ENCODE peak calls at places on chromosomes 6 and 20, in eight cellular contexts. L is AG08396, G is COR-L47, A is mammary epithelial cell, B is astrocyte of the cerebellum, T is cardiac muscle cell, E is AG09309, M is NCI-H2171. Q is an unnamed sample.

GRCh38 chr6:52077961-52078613 is 9.3 kb downstream of the PKHD1 start:
- DNase-seq in L (no peak), G (no peak), A (no peak), B (no peak), T (no peak), E (no peak), M (no peak), Q (no peak)

GRCh38 chr20:64133951-64134407 is 26.6 kb upstream of the NPBWR2 start:
- DNase-seq in L (no peak), G (no peak), A (no peak), B (no peak), T (no peak), E (no peak), M (no peak), Q (peak)

GRCh38 chr6:116229287-116229913 is 24.5 kb downstream of the TSPYL4 start:
- DNase-seq in L (peak), G (no peak), A (no peak), B (peak), T (peak), E (peak), M (no peak), Q (peak)

GRCh38 chr6:156820089-156820798 is 43.1 kb downstream of the ARID1B start:
- DNase-seq in L (no peak), G (no peak), A (no peak), B (no peak), T (no peak), E (no peak), M (no peak), Q (no peak)

GRCh38 chr6:118537579-118537978 is 10.5 kb upstream of the PLN start:
- DNase-seq in L (no peak), G (no peak), A (no peak), B (no peak), T (peak), E (peak), M (no peak), Q (no peak)

GRCh38 chr6:6057442-6058053 is 50.8 kb upstream of the NRN1 start:
- DNase-seq in L (no peak), G (peak), A (peak), B (peak), T (peak), E (peak), M (no peak), Q (peak)

GRCh38 chr20:38751360-38751976 is 3.2 kb downstream of the ACTR5 start:
- DNase-seq in L (peak), G (peak), A (no peak), B (peak), T (peak), E (no peak), M (peak), Q (peak)

GRCh38 chr6:46963626-46964025 is 41.9 kb upstream of the ADGRF5 start:
- DNase-seq in L (no peak), G (no peak), A (no peak), B (no peak), T (peak), E (no peak), M (no peak), Q (no peak)

GRCh38 chr6:33118525-33119123 is 42.8 kb downstream of the HLA-DPB1 start:
- DNase-seq in L (peak), G (no peak), A (peak), B (peak), T (peak), E (peak), M (peak), Q (peak)

GRCh38 chr6:26351544-26351953 is 13.4 kb upstream of the BTN3A2 start:
- DNase-seq in L (peak), G (no peak), A (peak), B (peak), T (peak), E (peak), M (no peak), Q (no peak)

GRCh38 chr6:14877758-14878157 is 368.1 kb upstream of the JARID2 start:
- DNase-seq in L (no peak), G (no peak), A (no peak), B (no peak), T (no peak), E (no peak), M (no peak), Q (no peak)

GRCh38 chr6:105810105-105810921 is 275.8 kb upstream of the PRDM1 start:
- DNase-seq in L (peak), G (no peak), A (peak), B (no peak), T (peak), E (peak), M (peak), Q (no peak)

GRCh38 chr6:73710948-73711347 is 14.9 kb downstream of the CD109 start:
- DNase-seq in L (no peak), G (no peak), A (no peak), B (no peak), T (no peak), E (no peak), M (no peak), Q (no peak)

GRCh38 chr6:75936682-75937081 is 135.8 kb downstream of the IMPG1 start:
- DNase-seq in L (no peak), G (no peak), A (no peak), B (no peak), T (no peak), E (no peak), M (no peak), Q (no peak)

GRCh38 chr6:128131566-128131965 is 230.7 kb upstream of the THEMIS start:
- DNase-seq in L (no peak), G (no peak), A (peak), B (peak), T (no peak), E (no peak), M (no peak), Q (no peak)